ENCODE peak calls at places on chromosome 3, in nine cellular contexts. J is heart left ventricle; L is endothelial cell; B is T-helper 9 cell; F is NCI-H510A treated with DMSO at 0.1 percent for 48 hours; D is Caki2; S is activated effector memory CD4-positive, alpha-beta T cell treated with Interleukin-2 at 50 U/mL for 16 hours; W is ELF-1; P is Panc1. A is an unnamed sample.

GRCh38 chr3:72271215-72271614 is 486.3 kb upstream of the PROK2 start:
- DNase-seq in S (no peak), F (no peak), D (no peak), W (no peak), B (no peak), J (peak; percentile 48), L (no peak), P (no peak), A (no peak)

GRCh38 chr3:116950302-116951055 is 240.9 kb downstream of the TUSC7 start:
- DNase-seq in S (no peak), D (no peak), J (no peak), F (no peak), B (no peak), P (no peak), L (no peak), W (no peak), A (no peak)

GRCh38 chr3:139430467-139430866 is 41.0 kb upstream of the COPB2 start:
- DNase-seq in S (no peak), D (no peak), W (peak; percentile 76), B (no peak), F (no peak), J (no peak), P (no peak), L (no peak), A (no peak)

GRCh38 chr3:88785841-88786240 is 321.6 kb upstream of the EPHA3 start:
- DNase-seq in L (no peak), P (no peak), F (no peak), S (no peak), W (no peak), D (no peak), J (no peak), B (no peak), A (no peak)

GRCh38 chr3:172402090-172402489 is 46.2 kb downstream of the GHSR start:
- DNase-seq in L (no peak), D (no peak), P (no peak), J (no peak), F (no peak), S (no peak), B (no peak), W (no peak), A (no peak)

GRCh38 chr3:159795776-159796175 is 192.9 kb upstream of the IL12A start:
- DNase-seq in F (no peak), P (no peak), L (no peak), S (no peak), W (no peak), B (no peak), J (no peak), D (no peak), A (no peak)

GRCh38 chr3:97815149-97815917 is 6.5 kb upstream of the CRYBG3 start:
- DNase-seq in P (no peak), F (no peak), W (no peak), B (peak; percentile 23), D (peak; percentile 9), J (no peak), S (peak; percentile 26), L (no peak), A (no peak)

GRCh38 chr3:109943181-109943580 is 605.8 kb upstream of the DPPA4 start:
- DNase-seq in L (no peak), S (no peak), B (no peak), J (no peak), F (no peak), W (no peak), P (no peak), D (no peak), A (no peak)

GRCh38 chr3:161939919-161940693 is 443.5 kb downstream of the OTOL1 start:
- DNase-seq in S (no peak), P (no peak), B (no peak), J (no peak), F (no peak), D (no peak), L (no peak), W (no peak), A (no peak)

GRCh38 chr3:143486611-143487010 is 361.7 kb downstream of the SLC9A9 start:
- DNase-seq in P (no peak), L (no peak), B (no peak), D (no peak), F (no peak), J (no peak), S (no peak), W (no peak), A (no peak)

GRCh38 chr3:12287727-12288465 is 974 bp upstream of the PPARG start:
- DNase-seq in B (no peak), F (no peak), D (no peak), P (no peak), L (peak; percentile 54), W (peak; percentile 33), S (no peak), J (peak; percentile 67), A (peak; percentile 44)

GRCh38 chr3:76438971-76439370 is 600.9 kb upstream of the ROBO2 start:
- DNase-seq in F (no peak), P (no peak), W (no peak), J (no peak), D (no peak), B (no peak), S (no peak), L (no peak), A (no peak)